ENCODE peak calls at places on chromosome 13, in eight cellular contexts. S is K562, I is H1, Z is dorsolateral prefrontal cortex, Y is Caco-2, N is neural progenitor cell, H is adrenal gland, T is esophagus muscularis mucosa. V is an unnamed sample.

GRCh38 chr13:20565120-20565736 is 1.7 kb upstream of the IFT88 start:
- DNase-seq in S (no peak), I (no peak), Z (no peak), Y (no peak), N (no peak), H (no peak), T (no peak), V (no peak)

GRCh38 chr13:50393641-50394040 is 378.4 kb downstream of the KCNRG start:
- DNase-seq in S (peak; percentile 76), I (no peak), Z (peak; percentile 34), Y (no peak), N (peak; percentile 77), H (no peak), T (no peak), V (no peak)

GRCh38 chr13:49220856-49221614 is 897 bp downstream of the MLNR start:
- DNase-seq in S (no peak), I (no peak), Z (no peak), Y (no peak), N (peak; percentile 61), H (no peak), T (no peak), V (no peak)

GRCh38 chr13:35784286-35784951 is 307.9 kb upstream of the MAB21L1 start:
- DNase-seq in S (no peak), I (no peak), Z (no peak), Y (no peak), N (no peak), H (no peak), T (no peak), V (no peak)

GRCh38 chr13:109651854-109652253 is 134.5 kb downstream of the IRS2 start:
- DNase-seq in S (no peak), I (no peak), Z (no peak), Y (no peak), N (no peak), H (no peak), T (no peak), V (no peak)

GRCh38 chr13:73040968-73041580 is 17.7 kb upstream of the KLF5 start:
- DNase-seq in S (peak; percentile 1), I (no peak), Z (no peak), Y (peak; percentile 82), N (no peak), H (no peak), T (no peak), V (no peak)

GRCh38 chr13:83221256-83221655 is 661.0 kb downstream of the SLITRK1 start:
- DNase-seq in S (peak; percentile 0), I (no peak), Z (no peak), Y (no peak), N (no peak), H (no peak), T (no peak), V (peak; percentile 56)

GRCh38 chr13:74289861-74290260 is 155.7 kb upstream of the KLF12 start:
- DNase-seq in S (no peak), I (no peak), Z (no peak), Y (no peak), N (no peak), H (no peak), T (no peak), V (no peak)

GRCh38 chr13:30864352-30865130 is 41.5 kb upstream of the MEDAG start:
- DNase-seq in S (no peak), I (no peak), Z (no peak), Y (no peak), N (peak; percentile 18), H (no peak), T (no peak), V (peak; percentile 82)

GRCh38 chr13:89514534-89515312 is 1832.8 kb upstream of the MIR17HG start:
- DNase-seq in S (no peak), I (peak; percentile 33), Z (no peak), Y (peak; percentile 57), N (peak; percentile 43), H (peak; percentile 35), T (no peak), V (no peak)

GRCh38 chr13:99908129-99908805 is 63.3 kb downstream of the ZIC5 start:
- DNase-seq in S (no peak), I (no peak), Z (no peak), Y (no peak), N (no peak), H (no peak), T (no peak), V (no peak)

GRCh38 chr13:46614582-46614981 is 61.6 kb downstream of the LRCH1 start:
- DNase-seq in S (no peak), I (no peak), Z (no peak), Y (no peak), N (no peak), H (no peak), T (no peak), V (no peak)

GRCh38 chr13:21240586-21240985 is 64.1 kb downstream of the MRPL57 start:
- DNase-seq in S (no peak), I (no peak), Z (no peak), Y (no peak), N (no peak), H (no peak), T (peak; percentile 87), V (peak; percentile 78)

GRCh38 chr13:47184311-47184710 is 287.5 kb upstream of the HTR2A start:
- DNase-seq in S (no peak), I (no peak), Z (no peak), Y (no peak), N (no peak), H (no peak), T (no peak), V (no peak)

GRCh38 chr13:109575821-109576220 is 210.6 kb downstream of the IRS2 start:
- DNase-seq in S (no peak), I (no peak), Z (no peak), Y (no peak), N (no peak), H (no peak), T (no peak), V (no peak)

GRCh38 chr13:46075811-46076210 is 23.3 kb upstream of the ZC3H13 start:
- DNase-seq in S (no peak), I (no peak), Z (no peak), Y (no peak), N (no peak), H (no peak), T (no peak), V (no peak)

DNA sequence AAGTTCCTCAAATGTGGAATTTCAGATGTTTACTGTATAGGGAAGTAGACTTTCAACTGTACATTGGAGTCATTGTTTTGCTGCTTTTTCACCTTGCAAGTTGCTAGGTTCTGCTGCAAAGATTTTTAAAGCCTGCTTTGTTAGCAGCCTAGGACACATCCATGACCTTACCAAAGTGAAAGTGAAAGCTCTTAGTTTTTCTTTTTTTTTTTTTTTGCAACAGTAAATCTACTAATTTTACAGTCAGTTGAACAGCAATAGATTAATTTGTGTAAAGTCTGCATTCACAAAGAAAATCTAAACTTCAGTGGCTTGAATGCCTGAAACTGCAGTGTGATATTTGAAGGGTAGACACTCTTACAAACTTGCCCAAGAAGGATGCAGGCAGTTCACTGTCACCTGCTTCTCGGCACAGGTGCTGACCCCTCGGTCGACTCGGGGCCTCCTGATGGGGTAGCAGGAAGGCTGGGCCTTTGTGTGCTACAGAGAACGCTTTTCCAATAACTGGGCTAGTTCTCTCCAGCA is 5.0 kb upstream of the MTIF3 start:
- DNase-seq in S (no peak), I (no peak), Z (no peak), Y (no peak), N (no peak), H (no peak), T (no peak), V (no peak)
- H3K4me3 ChIP-seq in S (no peak overlapping the region), I (no peak overlapping the region), Z (peak overlapping the region; percentile 20), Y (no peak overlapping the region), N (no peak overlapping the region), H (no peak overlapping the region), T (peak overlapping the region; percentile 21), V (no peak overlapping the region)

GRCh38 chr13:66430266-66430665 is 799.9 kb downstream of the PCDH9 start:
- DNase-seq in S (no peak), I (no peak), Z (no peak), Y (no peak), N (no peak), H (no peak), T (no peak), V (no peak)
- TF ChIP-seq CTCF in S (no peak), I (no peak), Z (no peak), Y (no peak), N (no peak), H (no peak), T (no peak), V (no peak)

GRCh38 chr13:76552373-76552772 is 333.8 kb downstream of the KCTD12 start:
- DNase-seq in S (no peak), I (no peak), Z (no peak), Y (no peak), N (no peak), H (no peak), T (no peak), V (no peak)

GRCh38 chr13:76556632-76557031 is 329.6 kb downstream of the KCTD12 start:
- DNase-seq in S (no peak), I (no peak), Z (no peak), Y (no peak), N (no peak), H (no peak), T (no peak), V (no peak)

DNA sequence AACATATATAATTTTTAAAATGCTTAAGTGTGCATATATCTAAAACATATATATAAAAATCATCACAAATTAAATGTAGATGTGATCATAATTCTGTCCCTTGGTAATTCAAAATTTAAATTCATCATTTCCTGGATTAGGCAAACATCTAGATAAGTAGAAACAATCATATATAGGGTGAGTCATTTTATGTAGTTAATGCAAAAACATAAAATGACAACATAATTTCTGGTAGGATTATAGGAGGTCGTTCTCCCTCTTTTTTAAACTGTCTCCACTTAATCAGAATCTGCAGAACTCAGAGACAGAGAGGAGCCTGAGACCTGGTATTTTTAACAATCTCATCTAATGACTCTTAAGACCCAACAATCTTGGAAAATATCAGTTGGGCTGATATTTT is 333.4 kb downstream of the KCTD12 start:
- DNase-seq in S (no peak), I (no peak), Z (no peak), Y (no peak), N (no peak), H (no peak), T (no peak), V (no peak)
- H3K4me3 ChIP-seq in S (no peak overlapping the region), I (no peak overlapping the region), Z (no peak overlapping the region), Y (no peak overlapping the region), N (no peak overlapping the region), H (no peak overlapping the region), T (no peak overlapping the region), V (no peak overlapping the region)

GRCh38 chr13:51933466-51934058 is 71.8 kb downstream of the CCDC70 start:
- DNase-seq in S (no peak), I (no peak), Z (no peak), Y (no peak), N (no peak), H (no peak), T (no peak), V (no peak)

GRCh38 chr13:51934461-51935087 is 72.8 kb downstream of the CCDC70 start:
- DNase-seq in S (no peak), I (no peak), Z (no peak), Y (no peak), N (no peak), H (no peak), T (no peak), V (no peak)

GRCh38 chr13:51938454-51938853 is 72.8 kb downstream of the ATP7B start:
- DNase-seq in S (no peak), I (no peak), Z (no peak), Y (no peak), N (no peak), H (no peak), T (no peak), V (no peak)

GRCh38 chr13:51937320-51938290 is 73.6 kb downstream of the ATP7B start:
- DNase-seq in S (no peak), I (no peak), Z (no peak), Y (no peak), N (no peak), H (no peak), T (no peak), V (no peak)

GRCh38 chr13:51935326-51936171 is 73.8 kb downstream of the CCDC70 start:
- DNase-seq in S (peak; percentile 22), I (no peak), Z (no peak), Y (peak; percentile 56), N (peak; percentile 61), H (no peak), T (no peak), V (no peak)
- TF ChIP-seq CTCF in S (no peak), I (peak; percentile 74), Z (peak; percentile 14), Y (peak; percentile 73), N (peak; percentile 58), H (no peak), T (peak; percentile 35), V (no peak)

V was measured in HFF-Myc.